ENCODE peak calls at places on chromosome 12, in eight cellular contexts. H is upper lobe of left lung; B is dorsolateral prefrontal cortex; E is stimulated activated CD4-positive, alpha-beta T cell treated with anti-CD3 and anti-CD28 coated beads, Interleukin-12 subunit alpha, Interleukin-12 subunit beta, amount 100 ng/mL, for 24 hours; R is HT1080; T is posterior vena cava; V is Panc1; U is neural crest cell. G is an unnamed sample.

GRCh38 chr12:622420-622819 is 40.8 kb downstream of the NINJ2 start:
- DNase-seq in H (no peak), B (no peak), E (no peak), R (no peak), T (no peak), V (no peak), U (no peak), G (no peak)

GRCh38 chr12:54683388-54683787 is 35.2 kb upstream of the DCD start:
- DNase-seq in H (no peak), B (no peak), E (no peak), R (no peak), T (no peak), V (no peak), U (no peak), G (no peak)

GRCh38 chr12:46266382-46266791 is 2.5 kb downstream of the SLC38A1 start:
- DNase-seq in H (no peak), B (no peak), E (no peak), R (peak), T (no peak), V (no peak), U (no peak), G (no peak)

GRCh38 chr12:38875571-38876228 is 29.7 kb downstream of the CPNE8 start:
- DNase-seq in H (no peak), B (no peak), E (no peak), R (peak), T (no peak), V (no peak), U (no peak), G (no peak)

GRCh38 chr12:40104461-40105264 is 1.2 kb downstream of the SLC2A13 start:
- DNase-seq in H (peak), B (no peak), E (peak), R (peak), T (no peak), V (no peak), U (no peak), G (no peak)

GRCh38 chr12:27852117-27852516 is 72.1 kb upstream of the MANSC4 start:
- DNase-seq in H (no peak), B (no peak), E (no peak), R (no peak), T (no peak), V (no peak), U (no peak), G (no peak)

GRCh38 chr12:4261655-4262054 is 11.9 kb upstream of the CCND2 start:
- DNase-seq in H (no peak), B (no peak), E (no peak), R (no peak), T (no peak), V (no peak), U (no peak), G (no peak)

GRCh38 chr12:102814691-102815367 is 102.2 kb downstream of the PAH start:
- DNase-seq in H (no peak), B (no peak), E (no peak), R (no peak), T (no peak), V (no peak), U (no peak), G (no peak)

GRCh38 chr12:109033239-109034196 is 12.7 kb upstream of the SVOP start:
- DNase-seq in H (no peak), B (no peak), E (no peak), R (no peak), T (no peak), V (no peak), U (no peak), G (no peak)

GRCh38 chr12:54329756-54330155 is 4.8 kb downstream of the COPZ1 start:
- DNase-seq in H (no peak), B (no peak), E (no peak), R (peak), T (peak), V (no peak), U (no peak), G (peak)

GRCh38 chr12:51887476-51888315 is at the start of gene ANKRD33:
- DNase-seq in H (peak), B (no peak), E (no peak), R (no peak), T (peak), V (no peak), U (peak), G (peak)

GRCh38 chr12:46209914-46210834 is 58.7 kb downstream of the SLC38A1 start:
- DNase-seq in H (peak), B (no peak), E (peak), R (peak), T (no peak), V (no peak), U (no peak), G (no peak)

GRCh38 chr12:90909069-90909676 is 45.8 kb downstream of the CCER1 start:
- DNase-seq in H (no peak), B (no peak), E (no peak), R (peak), T (no peak), V (peak), U (peak), G (peak)

GRCh38 chr12:64088431-64089349 is 133.4 kb downstream of the KICS2 start:
- DNase-seq in H (peak), B (no peak), E (no peak), R (peak), T (no peak), V (peak), U (no peak), G (no peak)

GRCh38 chr12:95551305-95551704 is at the start of gene USP44:
- DNase-seq in H (no peak), B (no peak), E (no peak), R (no peak), T (no peak), V (no peak), U (peak), G (peak)

GRCh38 chr12:51593539-51593938 is 2.5 kb downstream of the SCN8A start:
- DNase-seq in H (no peak), B (no peak), E (no peak), R (peak), T (no peak), V (no peak), U (peak), G (no peak)

GRCh38 chr12:20376984-20377383 is 8.6 kb downstream of the PDE3A start:
- DNase-seq in H (no peak), B (no peak), E (no peak), R (peak), T (no peak), V (no peak), U (no peak), G (no peak)

GRCh38 chr12:19421503-19422282 is 17.6 kb upstream of the AEBP2 start:
- DNase-seq in H (no peak), B (no peak), E (no peak), R (no peak), T (no peak), V (no peak), U (no peak), G (no peak)

GRCh38 chr12:49367381-49368239 is at the start of gene SPATS2:
- DNase-seq in H (peak), B (no peak), E (peak), R (peak), T (peak), V (no peak), U (peak), G (peak)

GRCh38 chr12:123063535-123063934 is 83.1 kb downstream of the ARL6IP4 start:
- DNase-seq in H (no peak), B (no peak), E (no peak), R (no peak), T (no peak), V (no peak), U (peak), G (peak)

GRCh38 chr12:104458645-104459555 is 2.2 kb downstream of the CHST11 start:
- DNase-seq in H (peak), B (no peak), E (no peak), R (peak), T (no peak), V (no peak), U (no peak), G (no peak)

GRCh38 chr12:122984612-122985358 is 4.3 kb downstream of the ARL6IP4 start:
- DNase-seq in H (no peak), B (no peak), E (no peak), R (no peak), T (peak), V (no peak), U (peak), G (no peak)

GRCh38 chr12:67705394-67706370 is 57.1 kb downstream of the DYRK2 start:
- DNase-seq in H (no peak), B (no peak), E (no peak), R (peak), T (no peak), V (no peak), U (no peak), G (peak)

GRCh38 chr12:89768586-89769482 is 60.2 kb upstream of the ATP2B1 start:
- DNase-seq in H (peak), B (no peak), E (no peak), R (peak), T (no peak), V (peak), U (no peak), G (no peak)

GRCh38 chr12:123948401-123949117 is 24.1 kb downstream of the CCDC92 start:
- DNase-seq in H (no peak), B (no peak), E (no peak), R (no peak), T (no peak), V (no peak), U (peak), G (peak)

GRCh38 chr12:91988571-91988970 is 157.1 kb downstream of the BTG1 start:
- DNase-seq in H (no peak), B (no peak), E (no peak), R (no peak), T (no peak), V (no peak), U (no peak), G (no peak)

GRCh38 chr12:95124106-95124505 is 50.7 kb upstream of the NR2C1 start:
- DNase-seq in H (peak), B (no peak), E (no peak), R (no peak), T (no peak), V (no peak), U (no peak), G (no peak)

GRCh38 chr12:56146492-56147460 is 5.6 kb upstream of the MYL6B start:
- DNase-seq in H (no peak), B (no peak), E (no peak), R (no peak), T (no peak), V (no peak), U (no peak), G (no peak)

GRCh38 chr12:80716711-80717469 is at the start of gene MYF5:
- DNase-seq in H (no peak), B (no peak), E (no peak), R (no peak), T (peak), V (no peak), U (no peak), G (no peak)

GRCh38 chr12:108457006-108457733 is 57.9 kb upstream of the FICD start:
- DNase-seq in H (no peak), B (no peak), E (no peak), R (peak), T (no peak), V (peak), U (peak), G (no peak)

GRCh38 chr12:8960185-8960584 is 10.7 kb upstream of the M6PR start:
- DNase-seq in H (no peak), B (no peak), E (no peak), R (no peak), T (no peak), V (no peak), U (no peak), G (no peak)

GRCh38 chr12:18690653-18691052 is 47.2 kb downstream of the PLCZ1 start:
- DNase-seq in H (no peak), B (no peak), E (no peak), R (peak), T (no peak), V (no peak), U (no peak), G (no peak)

GRCh38 chr12:117041798-117042170 is 57.4 kb downstream of the TESC start:
- DNase-seq in H (no peak), B (no peak), E (no peak), R (no peak), T (no peak), V (no peak), U (no peak), G (no peak)

GRCh38 chr12:46108721-46109120 is 118.3 kb upstream of the SCAF11 start:
- DNase-seq in H (no peak), B (no peak), E (no peak), R (no peak), T (no peak), V (no peak), U (no peak), G (no peak)

GRCh38 chr12:113601656-113602263 is 130.1 kb upstream of the LHX5 start:
- DNase-seq in H (no peak), B (no peak), E (no peak), R (no peak), T (no peak), V (no peak), U (peak), G (no peak)

GRCh38 chr12:19757317-19757877 is 318.1 kb downstream of the AEBP2 start:
- DNase-seq in H (no peak), B (no peak), E (no peak), R (peak), T (no peak), V (no peak), U (no peak), G (no peak)

GRCh38 chr12:88934163-88934747 is 354.0 kb upstream of the KITLG start:
- DNase-seq in H (no peak), B (no peak), E (no peak), R (peak), T (no peak), V (no peak), U (no peak), G (no peak)